ENCODE peak calls at places on chromosomes 12 and 14, in seven cellular contexts. V is K562, K is HCT116, Q is neural progenitor cell, H is H1, Y is GM23338, C is GM23248. X is an unnamed sample. For H3K27me3, the result is how much of the 10 kb centered on the place peaks cover.

GRCh38 chr14:89284368-89285058 is 132.5 kb downstream of the FOXN3 start:
- DNase-seq in V (no peak), K (no peak), Q (no peak), H (no peak), Y (no peak), C (peak), X (peak)

GRCh38 chr12:124700810-124701594 is 133.6 kb upstream of the NCOR2 start:
- DNase-seq in V (no peak), K (no peak), Q (peak), H (no peak), Y (peak), C (peak), X (no peak)

GRCh38 chr12:123059501-123059900 is 79.0 kb downstream of the ARL6IP4 start:
- DNase-seq in V (no peak), K (no peak), Q (no peak), H (no peak), Y (no peak), C (no peak), X (no peak)

GRCh38 chr14:23175823-23176222 is 7.6 kb downstream of the SLC7A8 start:
- DNase-seq in V (no peak), K (no peak), Q (no peak), H (no peak), Y (no peak), C (peak), X (no peak)

GRCh38 chr12:91111366-91112321 is at the start of gene LUM:
- DNase-seq in V (no peak), K (no peak), Q (peak), H (no peak), Y (peak), C (peak), X (no peak)

GRCh38 chr12:61676520-61676919 is 583.7 kb upstream of the USP15 start:
- DNase-seq in V (no peak), K (no peak), Q (no peak), H (no peak), Y (no peak), C (no peak), X (no peak)

GRCh38 chr12:116135209-116135930 is 142.1 kb downstream of the MED13L start:
- DNase-seq in V (no peak), K (peak), Q (no peak), H (no peak), Y (no peak), C (peak), X (peak)

GRCh38 chr12:78863482-78864427 is 819 bp upstream of the SYT1 start:
- DNase-seq in V (no peak), K (no peak), Q (peak), H (peak), Y (peak), C (peak), X (peak)

GRCh38 chr14:69675246-69675583 is 63.8 kb downstream of the SUSD6 start:
- DNase-seq in V (no peak), K (no peak), Q (no peak), H (no peak), Y (no peak), C (peak), X (no peak)

GRCh38 chr14:68522510-68523325 is 270.1 kb downstream of the ZFP36L1 start:
- DNase-seq in V (no peak), K (no peak), Q (peak), H (peak), Y (no peak), C (peak), X (no peak)

GRCh38 chr12:122031342-122032216 is 9.9 kb downstream of the BCL7A start:
- DNase-seq in V (peak), K (no peak), Q (peak), H (peak), Y (peak), C (peak), X (peak)

GRCh38 chr12:97921957-97922722 is 459.5 kb downstream of the RMST start:
- DNase-seq in V (no peak), K (no peak), Q (no peak), H (no peak), Y (no peak), C (peak), X (no peak)

GRCh38 chr12:121296618-121297476 is at the start of gene CAMKK2:
- DNase-seq in V (peak), K (peak), Q (peak), H (peak), Y (peak), C (peak), X (peak)

GRCh38 chr14:59406454-59407245 is 58.5 kb downstream of the GPR135 start:
- DNase-seq in V (peak), K (no peak), Q (no peak), H (no peak), Y (no peak), C (peak), X (no peak)

GRCh38 chr14:68552597-68552996 is 240.3 kb downstream of the ZFP36L1 start:
- DNase-seq in V (no peak), K (no peak), Q (no peak), H (no peak), Y (no peak), C (peak), X (no peak)

GRCh38 chr12:98424726-98425401 is 90.5 kb upstream of the TMPO start:
- DNase-seq in V (peak), K (peak), Q (peak), H (no peak), Y (peak), C (peak), X (peak)

GRCh38 chr14:100730530-100730929 is 3.8 kb downstream of the DLK1 start:
- DNase-seq in V (no peak), K (no peak), Q (no peak), H (no peak), Y (no peak), C (no peak), X (no peak)
- H3K27me3 ChIP-seq in V (under half), K (under half), Q (under half), H (under half), Y (under half), C (under half), X (half or more)

DNA sequence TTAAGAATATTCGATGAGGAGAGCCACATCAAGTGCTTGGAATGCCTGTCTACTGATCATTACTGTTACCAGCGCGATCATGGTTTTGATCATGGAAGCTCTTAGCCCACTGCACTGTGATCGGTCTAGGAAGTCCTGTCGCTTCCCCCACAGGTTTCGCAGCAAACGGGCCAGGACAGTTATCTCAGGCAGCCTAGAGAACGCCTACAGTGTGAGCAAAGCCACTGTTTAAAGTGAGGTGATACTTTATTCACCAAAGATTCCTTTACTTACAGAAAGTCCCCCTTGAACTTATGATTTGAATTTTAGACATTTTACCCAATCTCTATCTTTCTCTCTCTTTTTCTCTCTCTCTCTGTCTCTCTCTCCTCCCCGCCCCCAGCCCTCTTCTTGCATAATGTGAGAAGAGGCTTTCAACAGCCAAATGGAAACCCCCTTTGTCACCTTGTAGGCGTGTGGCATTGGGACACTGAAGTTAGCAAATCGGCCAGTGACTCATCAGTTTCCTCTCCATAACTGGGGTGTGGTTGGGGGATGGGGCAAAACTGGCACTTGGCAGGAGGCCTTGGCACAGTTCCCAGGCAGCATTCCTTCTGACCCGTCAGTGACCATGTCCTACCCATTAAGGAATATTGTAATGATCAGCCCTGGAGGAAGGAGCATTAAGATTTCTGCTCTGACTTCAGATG is 214.8 kb downstream of the CHST11 start:
- DNase-seq in V (peak), K (peak), Q (no peak), H (no peak), Y (no peak), C (peak), X (peak)
- H2AFZ ChIP-seq in V (no peak), K (peak), Q (no peak), H (no peak), Y (no peak), C (no peak), X (no peak)

DNA sequence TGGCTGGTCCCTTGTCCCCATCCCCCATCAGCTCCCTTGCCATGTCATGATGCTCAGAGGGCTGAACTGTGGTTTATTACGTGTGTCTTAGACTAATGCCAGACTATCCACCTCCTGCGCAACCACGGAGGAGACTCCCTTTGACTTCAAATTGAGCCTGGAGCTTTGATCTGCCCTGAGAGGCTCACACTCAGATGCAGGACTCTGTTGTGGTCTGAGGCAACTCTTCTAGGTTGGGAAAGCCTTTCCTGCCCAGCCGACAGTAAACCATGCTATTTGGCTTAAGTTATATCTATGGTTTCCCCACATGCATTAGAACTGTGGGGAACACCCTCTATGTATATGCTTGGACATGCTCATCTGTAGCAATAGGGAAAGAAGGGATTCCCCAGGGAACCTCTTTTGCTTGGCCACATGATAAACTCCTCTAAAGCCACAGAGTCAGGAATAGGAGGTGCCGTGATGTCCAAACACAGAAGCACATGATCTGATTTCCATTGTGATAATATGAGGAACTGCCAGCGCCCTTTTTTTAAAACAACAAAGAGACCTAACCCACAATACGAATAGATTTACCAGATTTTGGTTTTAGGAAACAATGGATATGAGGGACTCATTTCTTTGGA is 11.1 kb upstream of the LGALS3 start:
- DNase-seq in V (no peak), K (no peak), Q (no peak), H (no peak), Y (no peak), C (peak), X (no peak)
- H3K4me2 ChIP-seq in V (peak), K (no peak), Q (no peak), H (no peak), Y (no peak), C (no peak), X (no peak)

DNA sequence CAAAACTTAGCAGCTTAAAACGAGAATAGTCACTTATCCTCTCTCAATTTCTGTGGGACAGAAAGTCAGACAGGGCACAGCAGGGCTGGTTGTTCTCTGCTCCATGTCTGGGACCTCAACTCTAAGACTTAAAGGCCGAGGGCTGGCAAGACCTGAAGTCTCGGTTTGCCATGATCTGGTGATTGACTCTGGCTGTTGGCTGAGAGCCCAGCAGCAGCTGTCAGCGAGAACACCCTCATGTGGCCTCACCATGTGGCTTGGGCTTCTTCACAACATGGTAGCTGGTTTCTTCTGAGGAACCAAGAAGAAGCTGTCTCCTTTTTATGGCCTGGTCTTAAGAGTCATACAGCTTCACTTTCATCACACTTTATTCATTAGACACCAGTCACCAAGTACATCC is 1.7 kb upstream of the VASH1 start:
- DNase-seq in V (no peak), K (no peak), Q (no peak), H (no peak), Y (no peak), C (no peak), X (no peak)
- H3K27me3 ChIP-seq in V (under half), K (under half), Q (half or more), H (under half), Y (half or more), C (under half), X (half or more)

DNA sequence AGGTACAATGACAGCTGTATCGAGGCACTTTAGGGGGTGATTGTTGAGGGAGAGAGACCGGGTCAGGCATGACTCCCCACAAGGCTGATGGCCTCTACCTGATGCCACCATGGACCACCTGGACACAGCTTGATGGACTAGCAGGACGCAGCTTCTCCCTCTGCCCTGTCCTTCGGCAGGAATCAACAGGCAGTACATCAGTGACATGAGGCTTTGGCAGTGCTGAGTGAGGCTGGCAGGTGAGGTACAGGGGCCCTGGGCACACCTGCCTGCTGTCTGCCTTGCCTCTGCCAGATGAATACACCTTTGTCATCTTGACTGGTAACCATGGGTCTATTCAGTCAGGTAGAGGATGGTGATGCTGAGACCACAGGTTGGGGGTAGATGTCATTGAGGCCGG is 25.3 kb upstream of the ESRRB start:
- DNase-seq in V (no peak), K (no peak), Q (no peak), H (no peak), Y (no peak), C (no peak), X (no peak)
- H2AFZ ChIP-seq in V (no peak), K (no peak), Q (no peak), H (no peak), Y (no peak), C (no peak), X (no peak)

DNA sequence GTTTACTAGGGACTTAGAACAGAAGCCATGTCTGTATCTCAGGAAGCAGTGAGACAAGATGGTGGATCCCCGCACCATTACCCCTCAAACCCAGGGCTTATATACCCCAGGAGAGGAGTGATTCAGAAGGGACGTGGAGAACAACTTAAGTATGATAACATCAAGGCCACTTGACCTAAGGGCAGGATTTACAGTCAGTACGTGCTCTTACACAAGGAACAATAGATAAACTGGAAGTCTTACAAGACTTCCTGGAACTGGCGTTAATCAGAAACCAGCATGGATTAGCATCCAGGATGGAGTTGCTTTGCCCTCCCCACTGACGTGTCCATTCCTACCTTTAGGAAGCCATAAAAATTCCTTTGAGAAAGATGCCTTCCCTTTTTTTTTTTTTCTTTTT is 8.6 kb upstream of the ETFBKMT start:
- DNase-seq in V (peak), K (no peak), Q (no peak), H (no peak), Y (no peak), C (no peak), X (no peak)
- H3K4me2 ChIP-seq in V (peak), K (no peak), Q (no peak), H (no peak), Y (no peak), C (no peak), X (no peak)